ENCODE peak calls at places on chromosome 12, in four cellular contexts. L is MM.1S, Q is PC-3, X is HCT116. R is an unnamed sample.

GRCh38 chr12:8697476-8698131 is at the start of gene RIMKLB:
- DNase-seq in X (no peak), L (peak; percentile 75), Q (peak; percentile 11), R (peak; percentile 92)

GRCh38 chr12:38904932-38905479 is 385 bp downstream of the CPNE8 start:
- DNase-seq in L (peak; percentile 81), Q (peak; percentile 91), X (peak; percentile 88), R (peak; percentile 86)

GRCh38 chr12:49664591-49665146 is 41.3 kb downstream of the PRPF40B start:
- DNase-seq in L (peak; percentile 84), Q (peak; percentile 14), X (no peak), R (no peak)

GRCh38 chr12:48996794-48997718 is 2.1 kb downstream of the DDN start:
- DNase-seq in X (no peak), Q (peak; percentile 75), L (peak; percentile 59), R (peak; percentile 95)

GRCh38 chr12:102522768-102523167 is 42.4 kb upstream of the IGF1 start:
- DNase-seq in Q (no peak), L (no peak), X (no peak), R (peak; percentile 19)

GRCh38 chr12:34396006-34396860 is 373.9 kb downstream of the ALG10 start:
- DNase-seq in L (no peak), Q (no peak), X (no peak), R (no peak)

GRCh38 chr12:8018666-8019581 is 13.6 kb upstream of the FOXJ2 start:
- DNase-seq in L (peak; percentile 36), X (peak; percentile 50), Q (no peak), R (peak; percentile 96)

GRCh38 chr12:98417303-98417702 is 98.1 kb upstream of the TMPO start:
- DNase-seq in Q (no peak), X (no peak), L (no peak), R (no peak)

GRCh38 chr12:120719072-120719471 is 6.6 kb upstream of the ACADS start:
- DNase-seq in L (no peak), Q (no peak), X (no peak), R (no peak)

GRCh38 chr12:120721866-120722265 is 3.8 kb upstream of the ACADS start:
- DNase-seq in L (no peak), Q (no peak), X (no peak), R (no peak)

GRCh38 chr12:120719496-120720233 is 6.0 kb upstream of the ACADS start:
- DNase-seq in L (no peak), Q (no peak), X (no peak), R (no peak)

GRCh38 chr12:120720972-120721801 is 4.4 kb upstream of the ACADS start:
- DNase-seq in Q (no peak), L (no peak), X (no peak), R (no peak)

GRCh38 chr12:120720234-120720968 is 5.2 kb upstream of the ACADS start:
- DNase-seq in L (no peak), X (no peak), Q (peak; percentile 66), R (no peak)
- H3K4me2 ChIP-seq in L (no peak overlapping the region), X (no peak overlapping the region), Q (no peak overlapping the region), R (no peak overlapping the region)

GRCh38 chr12:24979971-24980730 is 31.2 kb upstream of the BCAT1 start:
- DNase-seq in Q (no peak), L (no peak), X (no peak), R (no peak)
- TF ChIP-seq EZH2phosphoT487 in Q (no peak), L (no peak), X (no peak), R (no peak)

GRCh38 chr12:55955800-55956508 is 9.9 kb downstream of the PMEL start:
- DNase-seq in X (peak; percentile 88), L (no peak), Q (peak; percentile 95), R (peak; percentile 54)

GRCh38 chr12:55955344-55955743 is 10.5 kb downstream of the PMEL start:
- DNase-seq in X (no peak), Q (no peak), L (no peak), R (no peak)

GRCh38 chr12:55957106-55957859 is 8.6 kb downstream of the PMEL start:
- DNase-seq in L (peak; percentile 32), X (no peak), Q (peak; percentile 34), R (no peak)
- H3K4me2 ChIP-seq in L (no peak overlapping the region), X (peak overlapping the region; percentile 74), Q (no peak overlapping the region), R (no peak overlapping the region)

GRCh38 chr12:120194534-120195395 is at the start of gene GCN1:
- DNase-seq in X (peak; percentile 47), Q (peak; percentile 98), L (peak; percentile 72), R (peak; percentile 83)
- TF ChIP-seq EZH2phosphoT487 in X (no peak), Q (peak; percentile 75), L (no peak), R (no peak)

GRCh38 chr12:1845010-1845409 is 24.6 kb downstream of the LRTM2 start:
- DNase-seq in L (no peak), Q (no peak), X (no peak), R (no peak)

GRCh38 chr12:1846421-1847405 is 26.3 kb downstream of the LRTM2 start:
- DNase-seq in X (no peak), Q (no peak), L (no peak), R (no peak)

GRCh38 chr12:1845427-1845826 is 25.1 kb downstream of the LRTM2 start:
- DNase-seq in L (no peak), X (no peak), Q (no peak), R (no peak)

GRCh38 chr12:1847411-1847810 is 27.0 kb downstream of the LRTM2 start:
- DNase-seq in X (no peak), L (no peak), Q (no peak), R (no peak)

DNA sequence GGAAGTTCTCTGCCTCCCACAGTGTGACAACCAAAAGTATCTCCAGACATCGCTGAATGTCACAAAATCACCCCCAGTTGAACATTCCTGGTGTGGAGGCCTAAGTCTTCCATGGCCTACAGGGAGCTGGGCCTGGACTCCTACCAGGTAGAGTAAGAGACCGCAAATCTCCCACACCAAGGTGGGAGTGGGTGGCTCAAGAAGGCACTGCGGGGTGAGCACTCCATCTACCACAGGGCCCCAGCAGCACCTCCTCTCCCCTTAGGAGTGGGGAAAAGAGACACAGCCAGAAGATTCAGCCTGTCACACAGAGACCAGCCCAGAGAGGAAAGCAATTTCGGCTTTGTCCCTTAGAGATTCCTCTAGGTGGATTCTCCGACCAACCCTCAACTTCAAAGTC is 25.5 kb downstream of the LRTM2 start:
- DNase-seq in X (no peak), Q (no peak), L (no peak), R (no peak)
- H3K4me2 ChIP-seq in X (no peak overlapping the region), Q (no peak overlapping the region), L (no peak overlapping the region), R (no peak overlapping the region)

GRCh38 chr12:68163546-68164210 is 4.1 kb upstream of the IFNG start:
- DNase-seq in L (no peak), X (no peak), Q (no peak), R (no peak)
- TF ChIP-seq EZH2phosphoT487 in L (no peak), X (no peak), Q (no peak), R (no peak)

R was measured in GM23338.